ENCODE peak calls at places on chromosomes 11 and 22, in eight cellular contexts. One of them, this sample, is unnamed.

GRCh38 chr11:123216249-123216648 is 21.2 kb upstream of the CLMP start:
- DNase-seq in activated T-cell treated with anti-CD3 and anti-CD28 coated beads, Interleukin-2, amount 50 U/mL, for 72 hours: no peak
- DNase-seq in NCI-H1417: no peak
- DNase-seq in hypothalamus: no peak
- DNase-seq in T-helper 9 cell: no peak
- DNase-seq in AG08396: no peak
- DNase-seq in choroid plexus epithelial cell: no peak
- DNase-seq in adrenal gland: no peak
- DNase-seq in this sample: no peak

GRCh38 chr11:68402355-68403031 is 58.1 kb upstream of the PPP6R3 start:
- DNase-seq in activated T-cell treated with anti-CD3 and anti-CD28 coated beads, Interleukin-2, amount 50 U/mL, for 72 hours: no peak
- DNase-seq in NCI-H1417: no peak
- DNase-seq in hypothalamus: no peak
- DNase-seq in T-helper 9 cell: no peak
- DNase-seq in AG08396: no peak
- DNase-seq in choroid plexus epithelial cell: peak
- DNase-seq in adrenal gland: no peak
- DNase-seq in this sample: no peak

GRCh38 chr11:15730617-15731385 is 616.1 kb downstream of the INSC start:
- DNase-seq in activated T-cell treated with anti-CD3 and anti-CD28 coated beads, Interleukin-2, amount 50 U/mL, for 72 hours: no peak
- DNase-seq in NCI-H1417: no peak
- DNase-seq in hypothalamus: no peak
- DNase-seq in T-helper 9 cell: no peak
- DNase-seq in AG08396: no peak
- DNase-seq in choroid plexus epithelial cell: no peak
- DNase-seq in adrenal gland: no peak
- DNase-seq in this sample: no peak

GRCh38 chr22:48089601-48090331 is 1327.3 kb downstream of the TBC1D22A start:
- DNase-seq in activated T-cell treated with anti-CD3 and anti-CD28 coated beads, Interleukin-2, amount 50 U/mL, for 72 hours: no peak
- DNase-seq in NCI-H1417: no peak
- DNase-seq in hypothalamus: no peak
- DNase-seq in T-helper 9 cell: no peak
- DNase-seq in AG08396: no peak
- DNase-seq in choroid plexus epithelial cell: peak
- DNase-seq in adrenal gland: peak
- DNase-seq in this sample: no peak

GRCh38 chr22:50314455-50315288 is 7.2 kb upstream of the PLXNB2 start:
- DNase-seq in activated T-cell treated with anti-CD3 and anti-CD28 coated beads, Interleukin-2, amount 50 U/mL, for 72 hours: peak
- DNase-seq in NCI-H1417: peak
- DNase-seq in hypothalamus: no peak
- DNase-seq in T-helper 9 cell: peak
- DNase-seq in AG08396: no peak
- DNase-seq in choroid plexus epithelial cell: no peak
- DNase-seq in adrenal gland: peak
- DNase-seq in this sample: no peak

GRCh38 chr22:46596819-46597218 is 23.4 kb upstream of the GRAMD4 start:
- DNase-seq in activated T-cell treated with anti-CD3 and anti-CD28 coated beads, Interleukin-2, amount 50 U/mL, for 72 hours: no peak
- DNase-seq in NCI-H1417: no peak
- DNase-seq in hypothalamus: no peak
- DNase-seq in T-helper 9 cell: no peak
- DNase-seq in AG08396: no peak
- DNase-seq in choroid plexus epithelial cell: no peak
- DNase-seq in adrenal gland: peak
- DNase-seq in this sample: no peak

GRCh38 chr11:12893787-12894672 is 115.1 kb upstream of the RASSF10 start:
- DNase-seq in activated T-cell treated with anti-CD3 and anti-CD28 coated beads, Interleukin-2, amount 50 U/mL, for 72 hours: peak
- DNase-seq in NCI-H1417: peak
- DNase-seq in hypothalamus: no peak
- DNase-seq in T-helper 9 cell: peak
- DNase-seq in AG08396: peak
- DNase-seq in choroid plexus epithelial cell: peak
- DNase-seq in adrenal gland: peak
- DNase-seq in this sample: peak

GRCh38 chr11:26493616-26494015 is 78.4 kb downstream of the MUC15 start:
- DNase-seq in activated T-cell treated with anti-CD3 and anti-CD28 coated beads, Interleukin-2, amount 50 U/mL, for 72 hours: no peak
- DNase-seq in NCI-H1417: peak
- DNase-seq in hypothalamus: no peak
- DNase-seq in T-helper 9 cell: no peak
- DNase-seq in AG08396: no peak
- DNase-seq in choroid plexus epithelial cell: no peak
- DNase-seq in adrenal gland: no peak
- DNase-seq in this sample: no peak

GRCh38 chr11:115581871-115582639 is 77.8 kb upstream of the CADM1 start:
- DNase-seq in activated T-cell treated with anti-CD3 and anti-CD28 coated beads, Interleukin-2, amount 50 U/mL, for 72 hours: no peak
- DNase-seq in NCI-H1417: peak
- DNase-seq in hypothalamus: no peak
- DNase-seq in T-helper 9 cell: no peak
- DNase-seq in AG08396: no peak
- DNase-seq in choroid plexus epithelial cell: no peak
- DNase-seq in adrenal gland: no peak
- DNase-seq in this sample: no peak

GRCh38 chr11:112318193-112318592 is 57.5 kb upstream of the PLET1 start:
- DNase-seq in activated T-cell treated with anti-CD3 and anti-CD28 coated beads, Interleukin-2, amount 50 U/mL, for 72 hours: no peak
- DNase-seq in NCI-H1417: no peak
- DNase-seq in hypothalamus: no peak
- DNase-seq in T-helper 9 cell: no peak
- DNase-seq in AG08396: peak
- DNase-seq in choroid plexus epithelial cell: peak
- DNase-seq in adrenal gland: no peak
- DNase-seq in this sample: peak

GRCh38 chr22:17916226-17916889 is 108.0 kb downstream of the MICAL3 start:
- DNase-seq in activated T-cell treated with anti-CD3 and anti-CD28 coated beads, Interleukin-2, amount 50 U/mL, for 72 hours: no peak
- DNase-seq in NCI-H1417: no peak
- DNase-seq in hypothalamus: no peak
- DNase-seq in T-helper 9 cell: no peak
- DNase-seq in AG08396: no peak
- DNase-seq in choroid plexus epithelial cell: no peak
- DNase-seq in adrenal gland: no peak
- DNase-seq in this sample: no peak

GRCh38 chr11:94449029-94449428 is 44.6 kb downstream of the MRE11 start:
- DNase-seq in activated T-cell treated with anti-CD3 and anti-CD28 coated beads, Interleukin-2, amount 50 U/mL, for 72 hours: no peak
- DNase-seq in NCI-H1417: no peak
- DNase-seq in hypothalamus: no peak
- DNase-seq in T-helper 9 cell: no peak
- DNase-seq in AG08396: no peak
- DNase-seq in choroid plexus epithelial cell: no peak
- DNase-seq in adrenal gland: no peak
- DNase-seq in this sample: no peak

GRCh38 chr11:61650781-61651571 is 29.2 kb upstream of the DAGLA start:
- DNase-seq in activated T-cell treated with anti-CD3 and anti-CD28 coated beads, Interleukin-2, amount 50 U/mL, for 72 hours: no peak
- DNase-seq in NCI-H1417: peak
- DNase-seq in hypothalamus: no peak
- DNase-seq in T-helper 9 cell: no peak
- DNase-seq in AG08396: no peak
- DNase-seq in choroid plexus epithelial cell: no peak
- DNase-seq in adrenal gland: no peak
- DNase-seq in this sample: no peak

GRCh38 chr11:125303186-125303585 is 138.6 kb downstream of the PKNOX2 start:
- DNase-seq in activated T-cell treated with anti-CD3 and anti-CD28 coated beads, Interleukin-2, amount 50 U/mL, for 72 hours: no peak
- DNase-seq in NCI-H1417: no peak
- DNase-seq in hypothalamus: no peak
- DNase-seq in T-helper 9 cell: no peak
- DNase-seq in AG08396: no peak
- DNase-seq in choroid plexus epithelial cell: no peak
- DNase-seq in adrenal gland: no peak
- DNase-seq in this sample: no peak

GRCh38 chr22:49966716-49967332 is 6.3 kb downstream of the PIM3 start:
- DNase-seq in activated T-cell treated with anti-CD3 and anti-CD28 coated beads, Interleukin-2, amount 50 U/mL, for 72 hours: no peak
- DNase-seq in NCI-H1417: no peak
- DNase-seq in hypothalamus: no peak
- DNase-seq in T-helper 9 cell: no peak
- DNase-seq in AG08396: no peak
- DNase-seq in choroid plexus epithelial cell: peak
- DNase-seq in adrenal gland: peak
- DNase-seq in this sample: peak

GRCh38 chr11:95128602-95129001 is 39.0 kb downstream of the ENDOD1 start:
- DNase-seq in activated T-cell treated with anti-CD3 and anti-CD28 coated beads, Interleukin-2, amount 50 U/mL, for 72 hours: no peak
- DNase-seq in NCI-H1417: no peak
- DNase-seq in hypothalamus: no peak
- DNase-seq in T-helper 9 cell: no peak
- DNase-seq in AG08396: no peak
- DNase-seq in choroid plexus epithelial cell: no peak
- DNase-seq in adrenal gland: no peak
- DNase-seq in this sample: no peak

GRCh38 chr11:77102246-77103210 is at the start of gene OMP:
- DNase-seq in activated T-cell treated with anti-CD3 and anti-CD28 coated beads, Interleukin-2, amount 50 U/mL, for 72 hours: no peak
- DNase-seq in NCI-H1417: no peak
- DNase-seq in hypothalamus: no peak
- DNase-seq in T-helper 9 cell: no peak
- DNase-seq in AG08396: no peak
- DNase-seq in choroid plexus epithelial cell: no peak
- DNase-seq in adrenal gland: no peak
- DNase-seq in this sample: no peak

GRCh38 chr11:37718431-37718999 is 1120.5 kb upstream of the RAG2 start:
- DNase-seq in activated T-cell treated with anti-CD3 and anti-CD28 coated beads, Interleukin-2, amount 50 U/mL, for 72 hours: no peak
- DNase-seq in NCI-H1417: no peak
- DNase-seq in hypothalamus: no peak
- DNase-seq in T-helper 9 cell: no peak
- DNase-seq in AG08396: no peak
- DNase-seq in choroid plexus epithelial cell: peak
- DNase-seq in adrenal gland: no peak
- DNase-seq in this sample: peak

GRCh38 chr22:25775501-25775900 is 33.5 kb downstream of the MYO18B start:
- DNase-seq in activated T-cell treated with anti-CD3 and anti-CD28 coated beads, Interleukin-2, amount 50 U/mL, for 72 hours: no peak
- DNase-seq in NCI-H1417: no peak
- DNase-seq in hypothalamus: no peak
- DNase-seq in T-helper 9 cell: no peak
- DNase-seq in AG08396: no peak
- DNase-seq in choroid plexus epithelial cell: peak
- DNase-seq in adrenal gland: no peak
- DNase-seq in this sample: peak

GRCh38 chr22:46499798-46500174 is 37.6 kb downstream of the CELSR1 start:
- DNase-seq in activated T-cell treated with anti-CD3 and anti-CD28 coated beads, Interleukin-2, amount 50 U/mL, for 72 hours: no peak
- DNase-seq in NCI-H1417: no peak
- DNase-seq in hypothalamus: no peak
- DNase-seq in T-helper 9 cell: no peak
- DNase-seq in AG08396: no peak
- DNase-seq in choroid plexus epithelial cell: no peak
- DNase-seq in adrenal gland: no peak
- DNase-seq in this sample: no peak

GRCh38 chr11:123590296-123590912 is 64.0 kb downstream of the SCN3B start:
- DNase-seq in activated T-cell treated with anti-CD3 and anti-CD28 coated beads, Interleukin-2, amount 50 U/mL, for 72 hours: no peak
- DNase-seq in NCI-H1417: no peak
- DNase-seq in hypothalamus: no peak
- DNase-seq in T-helper 9 cell: no peak
- DNase-seq in AG08396: peak
- DNase-seq in choroid plexus epithelial cell: peak
- DNase-seq in adrenal gland: peak
- DNase-seq in this sample: peak

GRCh38 chr11:43639224-43639623 is 41.3 kb upstream of the HSD17B12 start:
- DNase-seq in activated T-cell treated with anti-CD3 and anti-CD28 coated beads, Interleukin-2, amount 50 U/mL, for 72 hours: no peak
- DNase-seq in NCI-H1417: no peak
- DNase-seq in hypothalamus: no peak
- DNase-seq in T-helper 9 cell: no peak
- DNase-seq in AG08396: no peak
- DNase-seq in choroid plexus epithelial cell: no peak
- DNase-seq in adrenal gland: no peak
- DNase-seq in this sample: no peak

GRCh38 chr11:76230392-76230791 is 24.1 kb upstream of the WNT11 start:
- DNase-seq in activated T-cell treated with anti-CD3 and anti-CD28 coated beads, Interleukin-2, amount 50 U/mL, for 72 hours: no peak
- DNase-seq in NCI-H1417: no peak
- DNase-seq in hypothalamus: no peak
- DNase-seq in T-helper 9 cell: no peak
- DNase-seq in AG08396: no peak
- DNase-seq in choroid plexus epithelial cell: no peak
- DNase-seq in adrenal gland: no peak
- DNase-seq in this sample: no peak

GRCh38 chr11:113994077-113994954 is 19.4 kb downstream of the HTR3A start:
- DNase-seq in activated T-cell treated with anti-CD3 and anti-CD28 coated beads, Interleukin-2, amount 50 U/mL, for 72 hours: peak
- DNase-seq in NCI-H1417: peak
- DNase-seq in hypothalamus: no peak
- DNase-seq in T-helper 9 cell: peak
- DNase-seq in AG08396: peak
- DNase-seq in choroid plexus epithelial cell: peak
- DNase-seq in adrenal gland: no peak
- DNase-seq in this sample: no peak

GRCh38 chr22:22667966-22668880 is 23.8 kb downstream of the GGTLC2 start:
- DNase-seq in activated T-cell treated with anti-CD3 and anti-CD28 coated beads, Interleukin-2, amount 50 U/mL, for 72 hours: no peak
- DNase-seq in NCI-H1417: no peak
- DNase-seq in hypothalamus: no peak
- DNase-seq in T-helper 9 cell: no peak
- DNase-seq in AG08396: no peak
- DNase-seq in choroid plexus epithelial cell: no peak
- DNase-seq in adrenal gland: no peak
- DNase-seq in this sample: no peak

GRCh38 chr11:103619480-103619879 is 417.0 kb upstream of the DDI1 start:
- DNase-seq in activated T-cell treated with anti-CD3 and anti-CD28 coated beads, Interleukin-2, amount 50 U/mL, for 72 hours: no peak
- DNase-seq in NCI-H1417: peak
- DNase-seq in hypothalamus: no peak
- DNase-seq in T-helper 9 cell: no peak
- DNase-seq in AG08396: no peak
- DNase-seq in choroid plexus epithelial cell: peak
- DNase-seq in adrenal gland: no peak
- DNase-seq in this sample: no peak

GRCh38 chr11:19845633-19846032 is 133.0 kb downstream of the NAV2 start:
- DNase-seq in activated T-cell treated with anti-CD3 and anti-CD28 coated beads, Interleukin-2, amount 50 U/mL, for 72 hours: no peak
- DNase-seq in NCI-H1417: no peak
- DNase-seq in hypothalamus: no peak
- DNase-seq in T-helper 9 cell: no peak
- DNase-seq in AG08396: no peak
- DNase-seq in choroid plexus epithelial cell: no peak
- DNase-seq in adrenal gland: no peak
- DNase-seq in this sample: no peak

GRCh38 chr11:44958165-44958564 is 7.5 kb upstream of the TP53I11 start:
- DNase-seq in activated T-cell treated with anti-CD3 and anti-CD28 coated beads, Interleukin-2, amount 50 U/mL, for 72 hours: no peak
- DNase-seq in NCI-H1417: no peak
- DNase-seq in hypothalamus: no peak
- DNase-seq in T-helper 9 cell: no peak
- DNase-seq in AG08396: no peak
- DNase-seq in choroid plexus epithelial cell: no peak
- DNase-seq in adrenal gland: no peak
- DNase-seq in this sample: no peak

GRCh38 chr22:20221421-20222340 is 46.4 kb downstream of the RTN4R start:
- DNase-seq in activated T-cell treated with anti-CD3 and anti-CD28 coated beads, Interleukin-2, amount 50 U/mL, for 72 hours: no peak
- DNase-seq in NCI-H1417: no peak
- DNase-seq in hypothalamus: no peak
- DNase-seq in T-helper 9 cell: no peak
- DNase-seq in AG08396: no peak
- DNase-seq in choroid plexus epithelial cell: no peak
- DNase-seq in adrenal gland: no peak
- DNase-seq in this sample: no peak

GRCh38 chr22:29009148-29009547 is 52.5 kb downstream of the C22orf31 start:
- DNase-seq in activated T-cell treated with anti-CD3 and anti-CD28 coated beads, Interleukin-2, amount 50 U/mL, for 72 hours: no peak
- DNase-seq in NCI-H1417: no peak
- DNase-seq in hypothalamus: no peak
- DNase-seq in T-helper 9 cell: no peak
- DNase-seq in AG08396: no peak
- DNase-seq in choroid plexus epithelial cell: no peak
- DNase-seq in adrenal gland: no peak
- DNase-seq in this sample: peak

GRCh38 chr11:127939000-127939399 is 648.4 kb downstream of the ETS1 start:
- DNase-seq in activated T-cell treated with anti-CD3 and anti-CD28 coated beads, Interleukin-2, amount 50 U/mL, for 72 hours: no peak
- DNase-seq in NCI-H1417: no peak
- DNase-seq in hypothalamus: no peak
- DNase-seq in T-helper 9 cell: no peak
- DNase-seq in AG08396: no peak
- DNase-seq in choroid plexus epithelial cell: no peak
- DNase-seq in adrenal gland: no peak
- DNase-seq in this sample: no peak

GRCh38 chr22:44975444-44976262 is 34.2 kb downstream of the PHF21B start:
- DNase-seq in activated T-cell treated with anti-CD3 and anti-CD28 coated beads, Interleukin-2, amount 50 U/mL, for 72 hours: peak
- DNase-seq in NCI-H1417: peak
- DNase-seq in hypothalamus: peak
- DNase-seq in T-helper 9 cell: peak
- DNase-seq in AG08396: peak
- DNase-seq in choroid plexus epithelial cell: peak
- DNase-seq in adrenal gland: peak
- DNase-seq in this sample: peak

GRCh38 chr11:88709567-88709966 is 356.2 kb downstream of the GRM5 start:
- DNase-seq in activated T-cell treated with anti-CD3 and anti-CD28 coated beads, Interleukin-2, amount 50 U/mL, for 72 hours: no peak
- DNase-seq in NCI-H1417: no peak
- DNase-seq in hypothalamus: peak
- DNase-seq in T-helper 9 cell: no peak
- DNase-seq in AG08396: no peak
- DNase-seq in choroid plexus epithelial cell: no peak
- DNase-seq in adrenal gland: no peak
- DNase-seq in this sample: no peak

GRCh38 chr22:30057375-30057774 is 22.9 kb upstream of the HORMAD2 start:
- DNase-seq in activated T-cell treated with anti-CD3 and anti-CD28 coated beads, Interleukin-2, amount 50 U/mL, for 72 hours: no peak
- DNase-seq in NCI-H1417: no peak
- DNase-seq in hypothalamus: no peak
- DNase-seq in T-helper 9 cell: no peak
- DNase-seq in AG08396: no peak
- DNase-seq in choroid plexus epithelial cell: no peak
- DNase-seq in adrenal gland: no peak
- DNase-seq in this sample: no peak

This sample was measured in amniotic epithelial cell.